ENCODE peak calls at places on chromosomes 16 and 17, in six cellular contexts. J is stimulated activated CD4-positive, alpha-beta T cell treated with anti-CD3 and anti-CD28 coated beads, Interleukin-2, amount 100 ng/mL, for 48 hours; C is G401; A is NCI-H1105 treated with DMSO at 0.1 percent for 48 hours; Z is stimulated activated CD8-positive, alpha-beta memory T cell treated with anti-CD3 and anti-CD28 coated beads, Interleukin-2, amount 100 ng/mL, for 48 hours; N is IMR-90. G is an unnamed sample.

GRCh38 chr17:1035546-1036170 is 38.7 kb downstream of the TIMM22 start:
- DNase-seq in J (no peak), C (no peak), A (no peak), Z (no peak), N (no peak), G (no peak)

GRCh38 chr16:8258523-8258922 is 331.8 kb downstream of the TMEM114 start:
- DNase-seq in J (no peak), C (no peak), A (no peak), Z (no peak), N (no peak), G (no peak)

GRCh38 chr16:58464916-58465731 is 34.8 kb upstream of the NDRG4 start:
- DNase-seq in J (no peak), C (peak), A (no peak), Z (no peak), N (no peak), G (no peak)

GRCh38 chr17:77356109-77356689 is 215.4 kb downstream of the SEC14L1 start:
- DNase-seq in J (no peak), C (peak), A (peak), Z (no peak), N (no peak), G (no peak)

GRCh38 chr16:290681-291405 is 7.9 kb downstream of the PDIA2 start:
- DNase-seq in J (no peak), C (no peak), A (no peak), Z (no peak), N (no peak), G (no peak)

GRCh38 chr17:78855561-78856165 is 15.0 kb upstream of the USP36 start:
- DNase-seq in J (no peak), C (no peak), A (no peak), Z (no peak), N (no peak), G (no peak)

GRCh38 chr17:33112763-33113162 is 121.1 kb downstream of the SPACA3 start:
- DNase-seq in J (no peak), C (no peak), A (no peak), Z (no peak), N (peak), G (no peak)

GRCh38 chr16:20903116-20903888 is 2.7 kb downstream of the LYRM1 start:
- DNase-seq in J (no peak), C (no peak), A (no peak), Z (no peak), N (no peak), G (no peak)

GRCh38 chr16:5069048-5069447 is 2.6 kb upstream of the ALG1 start:
- DNase-seq in J (no peak), C (no peak), A (no peak), Z (no peak), N (no peak), G (no peak)

GRCh38 chr16:76370344-76370743 is 93.1 kb downstream of the CNTNAP4 start:
- DNase-seq in J (no peak), C (no peak), A (no peak), Z (no peak), N (no peak), G (no peak)

GRCh38 chr17:73785466-73785865 is 141.2 kb upstream of the SDK2 start:
- DNase-seq in J (no peak), C (no peak), A (no peak), Z (no peak), N (no peak), G (no peak)

GRCh38 chr17:72308744-72309395 is 188.1 kb downstream of the SOX9 start:
- DNase-seq in J (no peak), C (no peak), A (no peak), Z (no peak), N (peak), G (no peak)

GRCh38 chr16:89293276-89294143 is 76.0 kb downstream of the ZNF778 start:
- DNase-seq in J (no peak), C (no peak), A (no peak), Z (no peak), N (peak), G (no peak)

GRCh38 chr17:35086931-35087573 is 23.5 kb upstream of the RFFL start:
- DNase-seq in J (no peak), C (no peak), A (no peak), Z (no peak), N (no peak), G (no peak)

GRCh38 chr16:86930001-86930400 is 351.7 kb downstream of the FOXL1 start:
- DNase-seq in J (no peak), C (no peak), A (no peak), Z (no peak), N (no peak), G (no peak)

GRCh38 chr17:31467502-31468256 is 76.2 kb downstream of the RAB11FIP4 start:
- DNase-seq in J (no peak), C (peak), A (no peak), Z (no peak), N (no peak), G (no peak)

GRCh38 chr16:23408242-23409201 is 44.5 kb downstream of the COG7 start:
- DNase-seq in J (no peak), C (peak), A (peak), Z (no peak), N (peak), G (no peak)

GRCh38 chr17:75344664-75345063 is 55.4 kb upstream of the SLC25A19 start:
- DNase-seq in J (peak), C (no peak), A (no peak), Z (no peak), N (peak), G (no peak)

GRCh38 chr16:17448640-17449638 is 21.8 kb downstream of the XYLT1 start:
- DNase-seq in J (peak), C (no peak), A (no peak), Z (no peak), N (no peak), G (no peak)

GRCh38 chr17:16989230-16989952 is 17.5 kb upstream of the TNFRSF13B start:
- DNase-seq in J (no peak), C (no peak), A (no peak), Z (no peak), N (no peak), G (no peak)

GRCh38 chr16:4506450-4506849 is 30.3 kb downstream of the HMOX2 start:
- DNase-seq in J (peak), C (peak), A (peak), Z (peak), N (peak), G (no peak)

GRCh38 chr16:81647527-81647926 is 131.6 kb upstream of the PLCG2 start:
- DNase-seq in J (no peak), C (no peak), A (no peak), Z (no peak), N (peak), G (no peak)

GRCh38 chr16:75193730-75194444 is 13.1 kb downstream of the CTRB2 start:
- DNase-seq in J (no peak), C (no peak), A (no peak), Z (no peak), N (no peak), G (no peak)

GRCh38 chr17:16425202-16425601 is 9.8 kb downstream of the TRPV2 start:
- DNase-seq in J (no peak), C (no peak), A (no peak), Z (no peak), N (no peak), G (no peak)

GRCh38 chr17:63601439-63602371 is 1.0 kb downstream of the TACO1 start:
- DNase-seq in J (no peak), C (no peak), A (no peak), Z (no peak), N (peak), G (no peak)

GRCh38 chr16:66660422-66661209 is 35.9 kb downstream of the CMTM4 start:
- DNase-seq in J (no peak), C (peak), A (peak), Z (no peak), N (peak), G (no peak)

GRCh38 chr16:78430281-78430680 is 330.8 kb downstream of the WWOX start:
- DNase-seq in J (no peak), C (no peak), A (no peak), Z (no peak), N (no peak), G (no peak)

GRCh38 chr16:1311738-1312458 is 2.5 kb downstream of the UBE2I start:
- DNase-seq in J (no peak), C (no peak), A (no peak), Z (no peak), N (peak), G (no peak)

GRCh38 chr17:68870427-68870826 is 84.8 kb downstream of the ABCA8 start:
- DNase-seq in J (no peak), C (no peak), A (no peak), Z (no peak), N (no peak), G (no peak)

GRCh38 chr16:57801098-57801855 is 1.0 kb downstream of the KIFC3 start:
- DNase-seq in J (no peak), C (no peak), A (no peak), Z (no peak), N (peak), G (no peak)

GRCh38 chr16:10322723-10323527 is 62.9 kb upstream of the ATF7IP2 start:
- DNase-seq in J (no peak), C (no peak), A (no peak), Z (no peak), N (no peak), G (no peak)

GRCh38 chr16:55056585-55057520 is 126.2 kb downstream of the IRX5 start:
- DNase-seq in J (no peak), C (no peak), A (no peak), Z (no peak), N (no peak), G (no peak)

G was measured in NK-92 treated with Interleukin-12 subunit alpha and Interleukin-12 subunit beta, amount 100 ng/mL, for 24 hours.